ENCODE peak calls at places on chromosomes 3 and 15, in four cellular contexts. O, V, X and S are unnamed samples.

GRCh38 chr3:194925614-194926013 is 239.9 kb downstream of the FAM43A start:
- DNase-seq in O (no peak), V (no peak), X (no peak), S (no peak)

GRCh38 chr3:119311191-119311925 is 17.2 kb downstream of the ARHGAP31 start:
- DNase-seq in O (no peak), V (no peak), X (no peak), S (peak; percentile 35)

GRCh38 chr3:174488527-174488926 is 370.6 kb upstream of the NAALADL2 start:
- DNase-seq in O (no peak), V (no peak), X (no peak), S (no peak)

GRCh38 chr3:197501879-197502620 is 53.7 kb downstream of the BDH1 start:
- DNase-seq in O (no peak), V (peak; percentile 78), X (peak; percentile 57), S (peak; percentile 64)

GRCh38 chr3:147038456-147038855 is 367.9 kb downstream of the ZIC4 start:
- DNase-seq in O (no peak), V (no peak), X (no peak), S (no peak)

GRCh38 chr3:117480981-117481380 is 771.4 kb downstream of the TUSC7 start:
- DNase-seq in O (no peak), V (no peak), X (no peak), S (no peak)

GRCh38 chr15:44719293-44719999 is 8.1 kb downstream of the B2M start:
- DNase-seq in O (peak; percentile 13), V (peak; percentile 29), X (peak; percentile 91), S (no peak)

GRCh38 chr15:70195808-70196304 is 98.1 kb upstream of the TLE3 start:
- DNase-seq in O (peak; percentile 30), V (peak; percentile 67), X (no peak), S (no peak)

GRCh38 chr3:150094150-150094932 is 123.6 kb upstream of the PFN2 start:
- DNase-seq in O (no peak), V (no peak), X (no peak), S (no peak)

GRCh38 chr15:90145259-90145658 is 43.0 kb upstream of the IDH2 start:
- DNase-seq in O (no peak), V (no peak), X (no peak), S (no peak)

GRCh38 chr3:102124301-102125158 is 275.2 kb downstream of the NFKBIZ start:
- DNase-seq in O (no peak), V (no peak), X (no peak), S (no peak)

GRCh38 chr3:177379045-177379444 is 181.8 kb upstream of the TBL1XR1 start:
- DNase-seq in O (no peak), V (peak; percentile 49), X (no peak), S (no peak)

GRCh38 chr3:95215437-95215836 is 1152.6 kb downstream of the NSUN3 start:
- DNase-seq in O (no peak), V (no peak), X (no peak), S (no peak)

GRCh38 chr3:53712817-53713388 is 133.3 kb downstream of the CHDH start:
- DNase-seq in O (no peak), V (no peak), X (no peak), S (no peak)

GRCh38 chr3:59573911-59574310 is 524.1 kb upstream of the CFAP20DC start:
- DNase-seq in O (no peak), V (no peak), X (no peak), S (no peak)

GRCh38 chr3:51434110-51434509 is 43.0 kb downstream of the RBM15B start:
- DNase-seq in O (no peak), V (peak; percentile 21), X (no peak), S (no peak)

GRCh38 chr3:97984061-97984460 is 11.8 kb upstream of the RIOX2 start:
- DNase-seq in O (no peak), V (no peak), X (no peak), S (no peak)

GRCh38 chr3:157807286-157807685 is 298.9 kb downstream of the SHOX2 start:
- DNase-seq in O (no peak), V (no peak), X (no peak), S (no peak)

GRCh38 chr3:159854500-159855124 is 134.0 kb upstream of the IL12A start:
- DNase-seq in O (no peak), V (peak; percentile 3), X (no peak), S (peak; percentile 94)

GRCh38 chr15:66941231-66941711 is 124.1 kb upstream of the SMAD3 start:
- DNase-seq in O (no peak), V (no peak), X (no peak), S (no peak)

GRCh38 chr15:66944121-66944520 is 121.3 kb upstream of the SMAD3 start:
- DNase-seq in O (no peak), V (no peak), X (no peak), S (no peak)

GRCh38 chr15:66941791-66942190 is 123.6 kb upstream of the SMAD3 start:
- DNase-seq in O (no peak), V (no peak), X (no peak), S (no peak)

GRCh38 chr15:66943456-66944095 is 121.8 kb upstream of the SMAD3 start:
- DNase-seq in O (no peak), V (peak; percentile 40), X (no peak), S (no peak)

DNA sequence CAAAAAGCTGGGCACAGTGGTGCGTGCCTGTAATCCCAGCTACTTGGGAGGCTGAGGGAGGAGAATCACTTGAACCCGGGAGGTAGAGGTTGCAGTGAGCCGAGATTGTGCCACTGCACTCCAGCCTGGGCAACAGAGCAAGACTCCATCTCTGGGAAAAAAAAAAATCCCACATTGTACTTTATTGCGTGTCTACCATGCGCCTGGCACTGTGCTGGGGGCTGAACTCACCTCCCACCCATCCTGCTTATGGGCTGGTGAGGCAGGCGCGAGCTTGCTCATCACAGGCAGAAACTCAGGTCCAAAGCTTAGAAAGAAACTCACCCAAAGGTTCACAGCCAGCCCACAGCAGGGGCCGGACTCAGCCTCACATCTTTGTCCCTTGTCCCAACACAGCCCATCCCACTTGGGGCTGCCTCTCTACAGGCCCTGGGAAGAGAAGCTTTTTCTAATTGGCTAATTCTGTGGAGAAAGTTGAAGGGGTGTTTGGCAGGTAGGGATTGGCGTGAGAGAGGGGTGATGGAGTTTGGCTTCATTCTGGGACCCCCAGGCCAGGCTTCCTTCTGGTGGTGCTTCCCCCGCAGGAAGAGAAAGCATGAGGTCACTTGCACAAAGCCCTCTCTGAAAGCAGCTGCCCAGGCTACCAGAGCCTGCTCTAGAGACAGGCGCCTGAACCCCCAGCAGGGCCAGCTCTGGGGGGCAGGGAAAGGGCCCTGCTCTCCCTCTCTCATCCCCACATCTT is 122.6 kb upstream of the SMAD3 start:
- DNase-seq in O (no peak), V (no peak), X (no peak), S (no peak)
- H2AFZ ChIP-seq in O (no peak overlapping the region), V (no peak overlapping the region), X (no peak overlapping the region), S (no peak overlapping the region)

GRCh38 chr3:128489860-128490649 is 2.9 kb downstream of the GATA2 start:
- DNase-seq in O (no peak), V (peak; percentile 37), X (no peak), S (peak; percentile 77)

GRCh38 chr3:128491900-128492352 is 1.1 kb downstream of the GATA2 start:
- DNase-seq in O (no peak), V (no peak), X (no peak), S (peak; percentile 41)

GRCh38 chr3:128490650-128491070 is 2.3 kb downstream of the GATA2 start:
- DNase-seq in O (no peak), V (no peak), X (no peak), S (peak; percentile 58)

GRCh38 chr3:128492353-128493220 is at the start of gene GATA2:
- DNase-seq in O (no peak), V (no peak), X (no peak), S (peak; percentile 57)

GRCh38 chr3:128491071-128491899 is 1.7 kb downstream of the GATA2 start:
- DNase-seq in O (no peak), V (no peak), X (no peak), S (peak; percentile 50)
- TF ChIP-seq MYC in O (no peak), V (no peak), X (no peak), S (no peak)

DNA sequence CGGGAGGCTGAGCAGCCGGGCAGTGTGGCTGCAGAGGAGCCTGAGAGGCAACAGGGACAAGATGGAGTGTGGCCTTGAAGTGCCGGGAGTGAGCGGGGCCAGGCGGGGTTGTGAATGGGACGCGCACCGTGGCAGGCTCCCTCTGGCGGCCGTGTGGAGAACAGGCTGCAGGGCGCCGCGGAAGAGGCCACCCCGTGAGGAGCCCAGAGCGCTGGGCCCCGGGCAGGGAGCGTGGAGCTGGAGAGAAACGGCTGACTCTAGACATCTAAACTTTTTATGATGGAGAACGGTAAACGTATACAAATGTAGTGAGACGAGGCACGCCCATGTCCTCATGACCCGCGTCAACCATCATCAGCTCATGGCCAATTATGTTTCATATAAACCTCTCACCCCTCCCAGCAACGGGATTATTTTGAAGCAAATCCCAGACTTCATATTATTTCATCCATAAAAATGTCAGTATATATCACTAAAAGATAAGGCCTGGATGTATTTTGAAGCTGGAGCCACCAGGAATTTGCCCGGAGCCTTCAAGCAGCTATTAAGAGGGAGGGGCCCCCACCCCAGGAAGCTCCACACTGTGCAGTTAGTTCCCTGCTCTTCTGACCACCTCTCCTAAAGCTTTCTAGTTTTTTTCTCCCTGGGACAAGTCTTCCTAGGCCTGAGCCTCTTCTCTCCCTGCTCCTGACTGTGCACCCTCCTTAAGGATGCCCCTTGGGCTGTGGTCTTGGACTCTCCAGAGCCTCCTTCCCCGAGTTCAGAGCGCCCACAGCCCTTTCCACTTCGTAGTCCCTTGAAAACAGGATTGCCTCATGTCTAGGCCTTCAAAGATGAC is 149.4 kb downstream of the SMAD6 start:
- DNase-seq in O (peak; percentile 92), V (peak; percentile 32), X (no peak), S (peak; percentile 78)
- H2AFZ ChIP-seq in O (peak overlapping the region; percentile 86), V (no peak overlapping the region), X (no peak overlapping the region), S (peak overlapping the region; percentile 60)

GRCh38 chr15:48978638-48979037 is 14.9 kb upstream of the SHC4 start:
- DNase-seq in O (no peak), V (no peak), X (no peak), S (no peak)

GRCh38 chr15:48975713-48976419 is 12.1 kb upstream of the SHC4 start:
- DNase-seq in O (peak; percentile 84), V (peak; percentile 65), X (no peak), S (peak; percentile 79)

GRCh38 chr15:48972750-48973503 is 9.2 kb upstream of the SHC4 start:
- DNase-seq in O (no peak), V (no peak), X (no peak), S (no peak)

GRCh38 chr15:48976444-48977088 is 12.8 kb upstream of the SHC4 start:
- DNase-seq in O (no peak), V (peak; percentile 45), X (no peak), S (no peak)

GRCh38 chr15:48974865-48975264 is 11.1 kb upstream of the SHC4 start:
- DNase-seq in O (peak; percentile 37), V (no peak), X (no peak), S (peak; percentile 5)
- TF ChIP-seq MYC in O (no peak), V (no peak), X (no peak), S (no peak)

GRCh38 chr3:125436921-125437320 is 61.8 kb upstream of the ZNF148 start:
- DNase-seq in O (no peak), V (no peak), X (no peak), S (no peak)

GRCh38 chr3:125433611-125434041 is 58.5 kb upstream of the ZNF148 start:
- DNase-seq in O (peak; percentile 17), V (no peak), X (no peak), S (no peak)

GRCh38 chr3:125433091-125433534 is 58.0 kb upstream of the ZNF148 start:
- DNase-seq in O (peak; percentile 63), V (no peak), X (no peak), S (no peak)

GRCh38 chr3:125434582-125435011 is 59.5 kb upstream of the ZNF148 start:
- DNase-seq in O (no peak), V (no peak), X (peak; percentile 56), S (no peak)

GRCh38 chr3:125435231-125435630 is 60.1 kb upstream of the ZNF148 start:
- DNase-seq in O (no peak), V (no peak), X (no peak), S (no peak)
- H2AFZ ChIP-seq in O (no peak overlapping the region), V (no peak overlapping the region), X (peak overlapping the region; percentile 65), S (no peak overlapping the region)